ENCODE peak calls at places on chromosomes 5 and 9, in five cellular contexts. V is endothelial cell, D is GM10248, Z is thyroid gland, J is stomach. K is an unnamed sample.

GRCh38 chr5:14900661-14901461 is 29.3 kb upstream of the ANKH start:
- DNase-seq in Z (no peak), D (no peak), V (peak), J (no peak), K (no peak)

GRCh38 chr5:76960004-76960625 is 7.3 kb downstream of the CRHBP start:
- DNase-seq in Z (no peak), V (no peak), J (no peak), D (peak), K (no peak)

GRCh38 chr5:14410068-14410941 is 171.3 kb upstream of the OTULINL start:
- DNase-seq in Z (no peak), V (no peak), D (no peak), J (no peak), K (no peak)

GRCh38 chr5:71587709-71588532 is 781 bp downstream of the MCCC2 start:
- DNase-seq in J (no peak), D (peak), Z (no peak), V (no peak), K (no peak)

GRCh38 chr5:67971223-67971830 is 244.2 kb upstream of the PIK3R1 start:
- DNase-seq in Z (no peak), J (no peak), D (no peak), V (no peak), K (no peak)

GRCh38 chr5:136016945-136017530 is 11.8 kb upstream of the TGFBI start:
- DNase-seq in D (no peak), J (no peak), V (no peak), Z (peak), K (no peak)

GRCh38 chr5:93078082-93079038 is 502.7 kb downstream of the NR2F1-AS1 start:
- DNase-seq in D (no peak), J (peak), V (no peak), Z (peak), K (no peak)

GRCh38 chr9:134258332-134258731 is 67.9 kb upstream of the RXRA start:
- DNase-seq in D (no peak), J (no peak), Z (no peak), V (no peak), K (no peak)

DNA sequence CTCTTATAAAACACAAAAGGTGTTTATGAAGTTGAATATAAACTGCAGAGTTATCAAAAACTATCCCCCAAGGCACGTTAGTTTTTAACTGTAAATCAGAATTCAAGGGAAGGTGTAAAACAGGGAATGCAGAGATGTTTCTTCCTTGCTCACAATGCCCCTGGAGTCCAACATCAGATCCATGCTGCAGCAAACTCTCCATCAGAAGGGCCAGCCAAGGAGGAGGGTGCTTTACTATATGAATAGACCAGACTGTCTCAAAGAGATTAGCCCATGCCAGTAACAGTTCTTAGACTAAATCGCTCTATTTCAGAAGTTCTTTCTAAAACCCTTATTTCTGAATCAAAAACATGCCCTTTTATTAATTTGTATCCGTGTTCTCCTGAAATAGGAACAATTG is 362.7 kb upstream of the RPS23 start:
- DNase-seq in V (no peak), J (no peak), D (no peak), Z (no peak), K (no peak)
- TF ChIP-seq CTCF in V (no peak), J (no peak), D (no peak), Z (no peak), K (no peak)

DNA sequence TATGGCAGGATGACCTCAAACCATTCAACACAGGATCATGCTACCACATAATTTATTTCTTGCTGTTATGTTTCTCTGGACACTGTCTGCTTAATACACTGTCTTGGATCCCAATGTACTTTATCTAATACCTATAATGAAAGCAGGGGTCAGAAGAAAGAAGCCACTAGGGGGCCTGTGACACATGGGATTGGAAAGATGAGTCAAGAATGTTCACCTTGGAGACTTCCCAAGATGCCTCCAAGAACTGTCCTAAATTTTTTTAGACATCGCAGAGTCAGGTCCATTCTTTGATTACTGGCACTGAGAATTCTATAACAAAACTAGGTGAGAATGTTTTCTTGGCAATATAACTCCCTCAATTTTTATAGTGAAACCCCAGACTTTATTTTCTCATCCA is 305.8 kb upstream of the SMARCA2 start:
- DNase-seq in J (no peak), Z (no peak), V (no peak), D (peak), K (no peak)
- TF ChIP-seq CTCF in J (no peak), Z (no peak), V (peak), D (peak), K (no peak)

DNA sequence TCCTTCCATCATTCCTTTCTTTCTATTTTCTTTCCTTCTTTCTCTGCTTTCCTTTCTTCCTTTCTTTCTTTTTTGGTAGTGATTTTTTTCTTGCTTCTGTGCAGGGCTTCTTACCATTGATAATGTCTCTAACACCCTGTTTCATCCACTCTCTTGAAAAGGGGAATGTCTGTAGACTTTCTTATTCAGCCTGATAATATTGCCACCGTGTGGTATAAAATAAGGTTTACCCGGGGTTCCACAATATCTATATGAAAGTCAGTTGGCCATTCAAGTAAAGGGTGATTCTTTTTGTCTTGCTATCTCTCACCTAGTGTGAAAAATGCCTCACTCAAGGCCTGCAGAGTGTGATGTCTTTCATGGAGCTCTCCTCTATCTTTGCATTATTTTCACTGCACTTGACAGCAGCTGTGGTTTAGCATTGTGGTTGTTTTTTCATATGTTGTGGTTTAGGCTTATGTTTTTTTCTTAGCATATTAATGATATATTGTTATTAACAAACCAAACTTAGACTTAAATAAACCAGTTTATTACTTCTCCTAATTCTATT is 153.9 kb downstream of the CSNK1G3 start:
- DNase-seq in Z (no peak), V (no peak), J (no peak), D (no peak), K (no peak)
- TF ChIP-seq CTCF in Z (no peak), V (no peak), J (no peak), D (no peak), K (no peak)

DNA sequence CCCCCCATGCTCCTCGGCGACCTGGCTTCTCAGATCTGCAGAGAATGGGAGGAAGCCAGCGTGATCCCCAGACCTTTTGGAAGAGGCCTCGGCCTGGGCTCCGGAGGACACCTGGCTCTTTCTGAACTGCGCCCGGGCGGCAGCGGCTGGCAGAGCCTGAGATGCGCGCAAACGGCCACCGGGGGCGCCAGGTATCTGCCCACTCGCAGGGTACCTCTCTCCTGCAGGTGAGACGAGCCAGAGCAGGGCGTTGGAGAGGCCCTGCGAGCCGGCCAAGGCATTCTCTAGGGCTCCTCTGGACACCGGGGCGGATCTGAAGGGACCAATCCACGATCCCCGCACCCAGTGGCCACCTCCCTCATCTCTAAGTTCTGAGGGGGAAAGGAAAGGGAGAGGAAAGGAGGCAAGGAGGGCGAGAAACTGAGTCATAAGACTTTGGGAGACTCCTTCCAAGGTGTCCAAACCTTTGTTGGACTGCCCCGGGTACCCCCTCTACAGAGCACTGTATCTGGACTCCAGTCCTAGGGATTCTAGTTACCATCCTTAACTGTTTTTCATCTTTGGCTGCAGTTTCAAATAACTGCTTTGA is 55.0 kb upstream of the SLC46A2 start:
- DNase-seq in V (peak), D (no peak), J (no peak), Z (no peak), K (peak)
- TF ChIP-seq CTCF in V (no peak), D (no peak), J (no peak), Z (no peak), K (peak)

GRCh38 chr9:131008563-131008908 is 438 bp upstream of the LAMC3 start:
- DNase-seq in Z (no peak), J (no peak), V (no peak), D (no peak), K (no peak)

GRCh38 chr9:131011274-131012022 is 2.5 kb downstream of the LAMC3 start:
- DNase-seq in J (no peak), V (no peak), D (no peak), Z (no peak), K (no peak)

GRCh38 chr9:131008086-131008485 is 888 bp upstream of the LAMC3 start:
- DNase-seq in V (no peak), Z (no peak), D (no peak), J (no peak), K (no peak)

GRCh38 chr9:131010482-131011273 is 1.7 kb downstream of the LAMC3 start:
- DNase-seq in Z (no peak), V (no peak), J (no peak), D (no peak), K (no peak)

GRCh38 chr9:131008909-131009618 is at the start of gene LAMC3:
- DNase-seq in V (peak), D (no peak), J (no peak), Z (no peak), K (peak)
- TF ChIP-seq CTCF in V (peak), D (no peak), J (no peak), Z (no peak), K (peak)

GRCh38 chr5:133247145-133247709 is 195.4 kb downstream of the HSPA4 start:
- DNase-seq in J (no peak), D (no peak), V (no peak), Z (no peak), K (no peak)

GRCh38 chr5:133249593-133249992 is 197.8 kb downstream of the HSPA4 start:
- DNase-seq in D (no peak), V (no peak), J (peak), Z (no peak), K (no peak)

GRCh38 chr5:133246376-133247144 is 194.7 kb downstream of the HSPA4 start:
- DNase-seq in D (no peak), V (no peak), Z (no peak), J (no peak), K (no peak)

GRCh38 chr5:133246053-133246370 is 194.2 kb downstream of the HSPA4 start:
- DNase-seq in J (no peak), Z (no peak), V (no peak), D (no peak), K (no peak)

GRCh38 chr5:133247881-133248642 is 196.2 kb downstream of the HSPA4 start:
- DNase-seq in J (no peak), V (peak), D (no peak), Z (peak), K (peak)
- TF ChIP-seq CTCF in J (no peak), V (peak), D (peak), Z (no peak), K (peak)